ENCODE peak calls at places on chromosomes 12 and 14, in ten cellular contexts. B is BJ, S is Caco-2, Y is GM23248, X is cardiac muscle cell, Q is H7, A is pancreas, L is left ventricle myocardium inferior, J is brain microvascular endothelial cell, K is tibial nerve. P is an unnamed sample. For H3K36me3 and H3K27me3, the result is how much of the 10 kb centered on the place peaks cover.

GRCh38 chr14:68199465-68200145 is 380.0 kb downstream of the RAD51B start:
- DNase-seq in L (peak), K (no peak), Y (no peak), A (peak), S (no peak), J (peak), X (peak), Q (peak), B (no peak), P (no peak)

GRCh38 chr12:105355752-105356151 is 25.3 kb downstream of the C12orf75 start:
- DNase-seq in L (no peak), X (peak), Q (no peak), J (peak), K (no peak), B (no peak), A (no peak), Y (peak), S (no peak), P (no peak)

GRCh38 chr12:92034858-92035401 is 110.7 kb downstream of the BTG1 start:
- DNase-seq in L (peak), K (peak), Y (peak), Q (no peak), J (peak), B (no peak), S (no peak), X (peak), A (peak), P (no peak)

GRCh38 chr12:45768194-45768593 is 38.7 kb downstream of the ARID2 start:
- DNase-seq in Y (no peak), J (no peak), B (no peak), X (no peak), K (no peak), Q (no peak), L (no peak), S (no peak), A (no peak), P (no peak)

GRCh38 chr14:23300687-23301223 is 1.9 kb downstream of the PPP1R3E start:
- DNase-seq in K (no peak), A (peak), B (no peak), Y (peak), X (peak), L (peak), Q (peak), S (no peak), J (peak), P (no peak)

GRCh38 chr12:91954761-91955160 is 190.9 kb downstream of the BTG1 start:
- DNase-seq in K (no peak), Q (no peak), L (no peak), X (no peak), J (no peak), Y (no peak), A (no peak), S (no peak), B (no peak), P (no peak)

GRCh38 chr14:53389207-53389606 is 236.1 kb upstream of the DDHD1 start:
- DNase-seq in X (no peak), K (no peak), L (no peak), S (no peak), Q (no peak), J (no peak), B (no peak), Y (peak), A (no peak), P (no peak)

GRCh38 chr12:108752387-108752786 is 21.1 kb upstream of the CORO1C start:
- DNase-seq in B (no peak), S (peak), X (peak), A (no peak), K (no peak), Q (no peak), Y (no peak), J (no peak), L (no peak), P (no peak)

GRCh38 chr12:118537481-118537917 is 161.1 kb downstream of the SUDS3 start:
- DNase-seq in S (no peak), L (peak), X (no peak), J (no peak), Q (peak), K (no peak), Y (no peak), A (no peak), B (no peak), P (no peak)

GRCh38 chr12:6703631-6704030 is 3.0 kb upstream of the PIANP start:
- DNase-seq in B (no peak), Y (peak), Q (peak), K (no peak), S (peak), L (no peak), J (no peak), X (no peak), A (no peak), P (no peak)

GRCh38 chr12:61758661-61759060 is 501.5 kb upstream of the USP15 start:
- DNase-seq in L (no peak), Q (no peak), K (no peak), Y (peak), S (no peak), X (no peak), B (no peak), J (peak), A (no peak), P (no peak)

GRCh38 chr14:103859416-103860202 is 12.2 kb upstream of the PPP1R13B start:
- DNase-seq in Q (peak), L (no peak), A (no peak), J (no peak), Y (no peak), S (no peak), B (no peak), K (no peak), X (no peak), P (no peak)

GRCh38 chr12:34292736-34293625 is 270.7 kb downstream of the ALG10 start:
- DNase-seq in J (no peak), K (no peak), S (peak), Q (no peak), Y (no peak), B (no peak), X (no peak), L (peak), A (no peak), P (no peak)

GRCh38 chr14:89332031-89332430 is 85.0 kb downstream of the FOXN3 start:
- DNase-seq in B (no peak), S (no peak), Q (no peak), Y (peak), J (peak), L (no peak), A (no peak), K (no peak), X (no peak), P (no peak)

GRCh38 chr12:113647048-113647447 is 175.4 kb upstream of the LHX5 start:
- DNase-seq in J (no peak), X (no peak), K (no peak), Q (no peak), B (no peak), A (no peak), Y (no peak), L (no peak), S (no peak), P (no peak)

GRCh38 chr12:110577717-110578521 is 5.2 kb downstream of the PPTC7 start:
- DNase-seq in S (no peak), J (peak), L (no peak), Q (no peak), K (no peak), A (no peak), Y (peak), B (no peak), X (peak), P (no peak)
- H3K4me3 ChIP-seq in S (no peak), J (peak), L (peak), Q (no peak), K (no peak), A (no peak), Y (peak), B (peak), X (no peak), P (no peak)

GRCh38 chr12:56299308-56299852 is 750 bp downstream of the CS start:
- DNase-seq in X (no peak), B (no peak), J (no peak), K (no peak), Q (no peak), L (no peak), S (no peak), A (peak), Y (no peak), P (no peak)
- H3K36me3 ChIP-seq in X (under half), B (under half), J (under half), K (under half), Q (under half), L (under half), S (under half), A (under half), Y (under half), P (under half)

GRCh38 chr12:53968214-53969127 is 4.5 kb upstream of the HOXC11 start:
- DNase-seq in K (no peak), X (no peak), J (no peak), Y (no peak), A (no peak), L (no peak), S (no peak), B (no peak), Q (no peak), P (no peak)
- H3K27me3 ChIP-seq in K (under half), X (half or more), J (half or more), Y (half or more), A (under half), L (half or more), S (under half), B (under half), Q (half or more), P (under half)

GRCh38 chr12:9130244-9130643 is 14.5 kb upstream of the A2M start:
- DNase-seq in X (no peak), S (no peak), J (no peak), Q (no peak), A (no peak), K (no peak), Y (no peak), L (no peak), B (no peak), P (no peak)

GRCh38 chr12:9132008-9132535 is 16.4 kb upstream of the A2M start:
- DNase-seq in J (no peak), S (peak), L (no peak), K (no peak), A (no peak), Y (no peak), X (no peak), Q (no peak), B (no peak), P (no peak)

GRCh38 chr12:9134981-9135628 is 19.4 kb upstream of the A2M start:
- DNase-seq in J (no peak), K (no peak), X (no peak), B (no peak), Q (peak), L (no peak), A (no peak), S (no peak), Y (no peak), P (no peak)

GRCh38 chr12:9133243-9133938 is 17.7 kb upstream of the A2M start:
- DNase-seq in L (no peak), Q (no peak), J (no peak), A (no peak), S (no peak), Y (no peak), K (no peak), B (no peak), X (no peak), P (no peak)

GRCh38 chr12:9135903-9136310 is 20.2 kb upstream of the A2M start:
- DNase-seq in L (no peak), J (no peak), X (no peak), A (no peak), K (no peak), B (no peak), Y (no peak), Q (no peak), S (no peak), P (no peak)
- H3K4me3 ChIP-seq in L (no peak), J (no peak), X (no peak), A (no peak), K (no peak), B (no peak), Y (no peak), Q (no peak), S (no peak), P (no peak)

GRCh38 chr12:121507984-121508383 is 72.8 kb downstream of the KDM2B start:
- DNase-seq in S (no peak), Y (no peak), L (no peak), J (no peak), A (no peak), B (no peak), K (no peak), X (no peak), Q (no peak), P (no peak)
- H3K36me3 ChIP-seq in S (under half), Y (under half), L (under half), J (under half), A (under half), B (under half), K (half or more), X (under half), Q (under half), P (under half)

P was measured in thoracic aorta.